ENCODE peak calls at places on chromosomes 1 and 21, in nine cellular contexts. P is A549, K is GM23338, Q is WERI-Rb-1, M is GM23248, G is colonic mucosa, E is HFF-Myc, Y is Peyer's patch, R is suprapubic skin. H is an unnamed sample.

GRCh38 chr1:94778808-94779207 is 41.3 kb upstream of the SLC44A3 start:
- DNase-seq in P (no peak), Y (no peak), R (no peak), Q (no peak), G (no peak), E (no peak), M (no peak), K (no peak), H (no peak)

GRCh38 chr1:30335997-30336390 is 387.4 kb downstream of the MATN1 start:
- DNase-seq in M (no peak), E (no peak), P (no peak), R (peak), Q (no peak), Y (no peak), K (no peak), G (no peak), H (no peak)

GRCh38 chr1:154407866-154408777 is 3.0 kb downstream of the IL6R start:
- DNase-seq in K (no peak), P (no peak), R (no peak), E (no peak), Q (no peak), G (peak), M (peak), Y (no peak), H (peak)

GRCh38 chr1:212692774-212693644 is 6.6 kb downstream of the BATF3 start:
- DNase-seq in P (peak), E (no peak), G (no peak), Y (no peak), M (peak), R (no peak), Q (no peak), K (peak), H (no peak)

GRCh38 chr1:154476791-154477190 is 25.2 kb upstream of the TDRD10 start:
- DNase-seq in K (no peak), M (no peak), Q (no peak), Y (no peak), G (no peak), R (no peak), E (no peak), P (no peak), H (no peak)

GRCh38 chr1:202131956-202132821 is 9.5 kb downstream of the GPR37L1 start:
- DNase-seq in Q (peak), K (peak), P (no peak), M (no peak), Y (no peak), E (no peak), R (no peak), G (no peak), H (no peak)

GRCh38 chr1:17810668-17811067 is 55.5 kb downstream of the ACTL8 start:
- DNase-seq in Y (no peak), R (no peak), G (no peak), K (no peak), E (no peak), P (no peak), Q (no peak), M (no peak), H (no peak)

GRCh38 chr21:37828515-37828914 is 87.7 kb downstream of the KCNJ6 start:
- DNase-seq in G (no peak), M (no peak), E (no peak), P (no peak), Q (peak), Y (no peak), K (no peak), R (no peak), H (no peak)

GRCh38 chr1:110477445-110477957 is 26.6 kb downstream of the PROK1 start:
- DNase-seq in R (no peak), P (peak), Y (no peak), G (peak), K (peak), E (no peak), M (no peak), Q (peak), H (no peak)

GRCh38 chr1:33244143-33244808 is 12.0 kb upstream of the ZNF362 start:
- DNase-seq in M (no peak), Y (no peak), G (no peak), Q (no peak), K (no peak), R (no peak), P (no peak), E (no peak), H (no peak)

GRCh38 chr1:30342535-30343141 is 380.7 kb downstream of the MATN1 start:
- DNase-seq in K (peak), M (no peak), R (no peak), G (no peak), Y (no peak), P (no peak), E (no peak), Q (no peak), H (no peak)

GRCh38 chr1:205144751-205145150 is 23.0 kb upstream of the RBBP5 start:
- DNase-seq in M (peak), E (peak), R (no peak), G (no peak), Q (no peak), P (no peak), Y (no peak), K (no peak), H (no peak)

GRCh38 chr21:27423073-27423472 is 456.2 kb upstream of the ADAMTS5 start:
- DNase-seq in Y (no peak), E (peak), R (peak), P (no peak), Q (no peak), K (no peak), G (no peak), M (peak), H (no peak)

GRCh38 chr1:245800901-245801605 is 646.3 kb downstream of the KIF26B start:
- DNase-seq in R (no peak), E (peak), P (no peak), G (no peak), K (no peak), M (no peak), Q (no peak), Y (no peak), H (no peak)

GRCh38 chr1:86648255-86648654 is 56.1 kb upstream of the SH3GLB1 start:
- DNase-seq in E (peak), M (peak), P (no peak), R (no peak), G (no peak), Y (no peak), Q (no peak), K (no peak), H (no peak)

GRCh38 chr1:159795534-159795933 is 6.6 kb upstream of the FCRL6 start:
- DNase-seq in Q (no peak), G (no peak), E (no peak), P (no peak), Y (no peak), M (no peak), R (no peak), K (no peak), H (no peak)

GRCh38 chr1:155979525-155980343 is 1.4 kb upstream of the ARHGEF2 start:
- DNase-seq in P (no peak), K (no peak), R (no peak), G (peak), M (peak), Q (no peak), Y (peak), E (no peak), H (peak)

GRCh38 chr1:78577257-78578100 is 42.8 kb upstream of the IFI44L start:
- DNase-seq in P (no peak), K (no peak), M (peak), G (no peak), E (no peak), Y (no peak), R (no peak), Q (no peak), H (no peak)

GRCh38 chr21:43308101-43308500 is 118.8 kb downstream of the SIK1 start:
- DNase-seq in K (no peak), R (no peak), P (no peak), E (no peak), Q (no peak), G (no peak), M (no peak), Y (no peak), H (no peak)

GRCh38 chr1:240101306-240101705 is 9.6 kb downstream of the FMN2 start:
- DNase-seq in M (no peak), P (no peak), E (no peak), Y (no peak), R (no peak), G (no peak), K (no peak), Q (no peak), H (no peak)

GRCh38 chr21:43362306-43362927 is 64.5 kb downstream of the SIK1 start:
- DNase-seq in Q (peak), G (peak), K (peak), Y (peak), P (no peak), M (peak), R (peak), E (peak), H (peak)

GRCh38 chr21:17742181-17742580 is 77.0 kb downstream of the C21orf91 start:
- DNase-seq in K (no peak), Q (no peak), Y (no peak), R (no peak), M (no peak), P (no peak), E (no peak), G (no peak), H (no peak)

GRCh38 chr1:204653590-204654340 is 31.8 kb downstream of the LRRN2 start:
- DNase-seq in K (no peak), Q (peak), G (no peak), M (no peak), P (no peak), Y (no peak), E (no peak), R (no peak), H (no peak)

GRCh38 chr1:17624540-17625256 is 85.2 kb downstream of the ARHGEF10L start:
- DNase-seq in K (no peak), G (no peak), Q (no peak), E (no peak), R (no peak), Y (no peak), P (peak), M (peak), H (no peak)

GRCh38 chr1:35047188-35047858 is 15.6 kb upstream of the ZMYM6 start:
- DNase-seq in P (no peak), Q (no peak), Y (no peak), M (peak), E (no peak), G (no peak), R (no peak), K (no peak), H (no peak)

GRCh38 chr1:160251687-160252526 is 10.4 kb downstream of the DCAF8 start:
- DNase-seq in M (peak), G (peak), R (no peak), Y (peak), Q (peak), E (peak), K (peak), P (peak), H (peak)

GRCh38 chr1:14365226-14365994 is 233.1 kb upstream of the KAZN start:
- DNase-seq in E (no peak), G (no peak), K (no peak), Y (no peak), R (no peak), M (no peak), P (no peak), Q (no peak), H (no peak)

GRCh38 chr1:30657131-30658013 is 66.0 kb downstream of the MATN1 start:
- DNase-seq in G (peak), M (no peak), K (no peak), Q (no peak), R (no peak), Y (no peak), P (no peak), E (no peak), H (no peak)

GRCh38 chr1:52706941-52707926 is 9.1 kb upstream of the COA7 start:
- DNase-seq in Y (no peak), R (no peak), P (no peak), G (peak), E (no peak), M (no peak), Q (no peak), K (no peak), H (no peak)

GRCh38 chr1:52706136-52706670 is 8.1 kb upstream of the COA7 start:
- DNase-seq in K (peak), M (no peak), Q (no peak), E (no peak), G (no peak), R (no peak), Y (no peak), P (no peak), H (no peak)

GRCh38 chr1:52709016-52709415 is 10.9 kb upstream of the COA7 start:
- DNase-seq in E (no peak), G (no peak), Y (no peak), R (no peak), P (no peak), Q (no peak), K (no peak), M (no peak), H (no peak)

GRCh38 chr1:52702886-52703787 is 5.0 kb upstream of the COA7 start:
- DNase-seq in Q (peak), K (peak), Y (peak), G (peak), E (no peak), P (peak), R (peak), M (peak), H (peak)

DNA sequence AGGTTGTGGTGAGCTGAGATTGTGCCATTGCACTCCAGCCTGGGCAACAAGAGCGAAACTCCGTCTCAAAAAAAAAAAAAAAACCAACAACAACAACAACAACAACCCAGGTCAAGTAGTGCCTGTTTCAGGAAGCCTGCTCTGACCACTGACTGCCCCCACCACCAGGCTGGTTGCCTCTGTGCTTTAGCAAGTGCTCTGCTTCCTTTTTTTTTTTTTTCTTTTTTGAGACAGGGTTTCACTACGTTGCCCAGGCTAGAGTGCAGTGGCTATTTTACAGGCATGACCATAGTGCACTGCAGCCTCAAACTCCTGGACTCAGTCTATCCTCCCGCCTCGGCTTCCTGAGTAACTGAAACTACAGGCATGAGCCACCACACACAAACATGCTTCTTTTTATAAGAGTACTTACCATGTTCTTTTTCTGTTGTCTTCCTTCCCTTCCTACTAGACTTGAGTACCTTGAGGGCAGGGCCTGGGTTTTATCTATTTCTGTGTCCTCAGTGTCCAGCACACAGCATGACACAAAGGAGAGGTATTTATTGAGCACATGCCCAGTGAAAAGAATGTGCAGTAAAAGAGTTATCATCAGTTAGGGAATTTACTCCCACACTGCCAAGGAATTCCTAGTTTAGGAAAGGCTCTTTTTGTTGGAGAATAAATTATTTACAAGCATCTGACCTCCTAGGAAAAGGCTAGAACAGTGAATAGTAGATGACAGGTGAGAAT is 9.9 kb upstream of the COA7 start:
- DNase-seq in Y (no peak), K (no peak), R (no peak), Q (no peak), E (no peak), M (peak), G (no peak), P (peak), H (peak)
- H3K4me3 ChIP-seq in Y (peak), K (no peak), R (no peak), Q (no peak), E (no peak), M (no peak), G (no peak), P (no peak), H (no peak)

GRCh38 chr1:41493626-41494350 is 9.3 kb upstream of the EDN2 start:
- DNase-seq in P (no peak), R (no peak), Q (no peak), K (no peak), G (no peak), M (no peak), E (no peak), Y (no peak), H (no peak)

GRCh38 chr1:41494351-41495170 is 10.1 kb upstream of the EDN2 start:
- DNase-seq in R (no peak), M (no peak), G (no peak), K (no peak), P (no peak), Q (no peak), Y (no peak), E (no peak), H (no peak)

GRCh38 chr1:41496080-41497055 is 11.9 kb upstream of the EDN2 start:
- DNase-seq in Q (no peak), M (peak), G (peak), E (no peak), P (no peak), K (peak), R (peak), Y (peak), H (peak)

GRCh38 chr1:41497056-41497440 is 12.6 kb upstream of the EDN2 start:
- DNase-seq in M (no peak), P (no peak), Y (no peak), R (no peak), Q (no peak), E (no peak), K (no peak), G (no peak), H (no peak)

DNA sequence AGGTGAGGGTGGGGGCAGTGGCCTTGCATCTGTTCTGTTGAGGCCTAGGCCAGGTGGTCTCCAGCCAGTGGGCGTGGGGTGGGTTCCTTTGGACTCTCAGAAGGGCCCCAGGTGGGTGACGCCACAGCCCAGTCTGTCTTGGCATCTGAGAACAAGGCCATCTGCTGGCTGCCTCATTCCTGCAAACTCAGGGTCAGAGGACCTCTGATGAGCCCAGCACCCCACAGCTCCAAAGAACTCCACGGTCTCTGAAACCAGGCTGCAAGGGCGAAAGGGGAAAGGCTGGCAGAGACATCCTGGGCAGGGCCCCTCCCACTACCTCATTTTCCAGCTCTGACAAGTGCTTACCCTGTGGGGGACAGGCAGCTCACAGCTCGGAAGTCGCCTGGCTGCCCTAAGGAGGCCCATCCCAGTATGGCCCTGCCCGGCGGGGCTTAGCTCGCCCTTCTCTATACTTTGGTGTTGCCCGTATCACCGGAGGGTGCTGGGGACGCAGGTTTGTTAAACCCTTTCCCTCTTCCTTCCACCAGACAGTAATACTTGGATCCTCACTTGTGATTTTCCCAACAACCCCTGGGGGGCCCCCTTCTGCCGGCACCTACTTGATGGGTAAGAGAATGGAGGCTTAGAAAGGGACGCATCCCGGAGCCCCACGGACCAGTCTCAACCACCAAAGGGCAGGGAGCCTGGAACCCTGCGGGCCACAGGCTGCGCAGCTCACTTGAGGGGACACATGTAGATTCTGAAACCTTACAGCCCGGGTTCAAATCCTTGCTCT is 10.9 kb upstream of the EDN2 start:
- DNase-seq in Q (no peak), M (peak), R (no peak), G (no peak), Y (no peak), K (peak), P (no peak), E (no peak), H (peak)
- H3K4me3 ChIP-seq in Q (no peak), M (peak), R (peak), G (no peak), Y (no peak), K (peak), P (peak), E (peak), H (peak)

DNA sequence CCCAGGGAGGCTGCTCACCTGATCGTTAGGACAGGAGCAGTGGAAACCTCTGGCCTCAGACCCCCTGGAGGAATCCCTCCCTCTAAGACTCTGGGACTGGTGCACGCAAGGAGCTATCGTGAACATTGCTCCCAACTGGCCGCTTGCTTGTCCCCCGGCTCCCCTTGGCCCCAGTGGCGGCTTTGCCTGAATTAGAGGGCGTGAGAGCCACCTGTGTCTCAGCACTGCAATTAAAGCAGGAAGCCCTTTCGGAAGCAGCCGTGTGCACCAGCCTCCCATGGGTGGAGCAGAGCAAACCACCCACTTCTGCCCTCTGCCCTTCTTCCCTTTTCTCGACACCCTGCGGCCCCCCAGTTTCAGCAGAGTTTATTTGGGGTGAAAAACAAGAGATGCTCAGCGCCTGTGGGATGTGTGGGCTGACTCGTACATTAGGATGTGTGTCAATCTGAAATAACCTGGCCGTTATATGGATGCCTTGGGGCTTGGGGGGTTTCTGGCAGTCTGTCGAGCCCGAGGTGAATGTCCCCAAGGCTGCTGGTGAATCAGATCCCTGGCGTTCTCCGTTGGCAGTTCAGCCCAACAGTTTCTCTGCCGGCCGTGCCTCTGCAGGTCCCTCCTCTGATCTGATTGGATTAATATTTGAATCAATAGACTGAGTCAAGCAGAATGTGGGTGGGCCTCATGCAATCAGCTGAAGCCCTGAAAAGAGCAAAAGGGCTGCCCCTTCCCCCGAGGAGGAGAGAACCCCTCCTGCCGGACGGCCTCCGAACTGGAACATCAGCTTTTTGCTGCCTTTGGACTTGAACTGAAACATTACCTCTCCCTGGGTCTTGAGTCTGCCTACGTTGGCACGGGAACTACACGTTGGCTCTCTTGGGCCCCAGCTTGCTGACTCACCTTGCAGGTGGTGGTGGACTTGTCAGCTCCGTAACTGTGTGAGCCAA is 7.3 kb upstream of the UMODL1 start:
- DNase-seq in E (no peak), Q (peak), P (no peak), G (peak), M (no peak), R (no peak), K (peak), Y (peak), H (peak)
- H3K4me3 ChIP-seq in E (no peak), Q (peak), P (no peak), G (no peak), M (no peak), R (no peak), K (no peak), Y (peak), H (peak)

DNA sequence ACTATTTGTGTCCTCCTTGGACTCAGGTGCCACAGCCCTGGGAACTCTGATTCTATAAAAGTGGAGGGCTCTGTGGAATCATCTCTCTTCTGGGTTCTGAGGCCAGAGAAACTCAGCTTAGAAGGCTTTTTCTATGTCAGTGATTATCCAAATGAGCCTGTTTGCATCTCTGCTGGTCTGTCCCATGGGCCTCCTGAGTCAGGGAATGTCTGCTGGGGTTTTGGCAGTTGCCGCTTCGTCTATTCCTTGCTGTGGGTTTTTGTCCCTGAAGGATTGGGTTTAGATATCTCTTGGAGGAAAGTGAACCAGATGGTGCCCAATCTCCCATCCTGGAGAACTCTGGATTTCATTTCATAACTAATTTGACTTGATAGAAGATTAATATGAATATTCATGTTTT is 297.6 kb downstream of the HHAT start:
- DNase-seq in E (no peak), K (no peak), Y (no peak), Q (no peak), P (no peak), R (no peak), M (no peak), G (no peak), H (no peak)
- H3K4me3 ChIP-seq in E (no peak), K (no peak), Y (no peak), Q (no peak), P (no peak), R (no peak), M (no peak), G (no peak), H (no peak)

GRCh38 chr21:45640888-45641479 is 2.5 kb upstream of the PCBP3 start:
- DNase-seq in R (no peak), Q (peak), M (peak), K (peak), P (no peak), G (peak), E (no peak), Y (peak), H (peak)
- H3K4me3 ChIP-seq in R (no peak), Q (no peak), M (no peak), K (peak), P (no peak), G (no peak), E (no peak), Y (no peak), H (no peak)

H was measured in GM12865.